ENCODE peak calls at places on chromosome 1, in four cellular contexts. B is RWPE1, P is WTC11, H is mesothelial cell of epicardium. Z is an unnamed sample.

GRCh38 chr1:17943506-17943905 is 164.1 kb upstream of the IGSF21 start:
- DNase-seq in B (no peak), P (no peak), H (no peak), Z (no peak)

GRCh38 chr1:166129006-166129405 is 37.8 kb downstream of the FAM78B start:
- DNase-seq in B (no peak), P (no peak), H (no peak), Z (no peak)

GRCh38 chr1:8137406-8138244 is 111.5 kb upstream of the ERRFI1 start:
- DNase-seq in B (peak), P (no peak), H (no peak), Z (no peak)

GRCh38 chr1:15953294-15953771 is 22.6 kb downstream of the ZBTB17 start:
- DNase-seq in B (no peak), P (no peak), H (no peak), Z (no peak)

GRCh38 chr1:192652159-192652558 is 16.2 kb downstream of the RGS13 start:
- DNase-seq in B (no peak), P (no peak), H (no peak), Z (no peak)

GRCh38 chr1:3869751-3870301 is 12.6 kb downstream of the DFFB start:
- DNase-seq in B (no peak), P (no peak), H (no peak), Z (no peak)

GRCh38 chr1:15007368-15007767 is 146.2 kb upstream of the TMEM51 start:
- DNase-seq in B (no peak), P (no peak), H (no peak), Z (no peak)

GRCh38 chr1:32892368-32893197 is 6.3 kb downstream of the HPCA start:
- DNase-seq in B (peak), P (peak), H (peak), Z (no peak)

GRCh38 chr1:31771891-31772668 is 7.9 kb upstream of the ADGRB2 start:
- DNase-seq in B (peak), P (no peak), H (no peak), Z (no peak)

DNA sequence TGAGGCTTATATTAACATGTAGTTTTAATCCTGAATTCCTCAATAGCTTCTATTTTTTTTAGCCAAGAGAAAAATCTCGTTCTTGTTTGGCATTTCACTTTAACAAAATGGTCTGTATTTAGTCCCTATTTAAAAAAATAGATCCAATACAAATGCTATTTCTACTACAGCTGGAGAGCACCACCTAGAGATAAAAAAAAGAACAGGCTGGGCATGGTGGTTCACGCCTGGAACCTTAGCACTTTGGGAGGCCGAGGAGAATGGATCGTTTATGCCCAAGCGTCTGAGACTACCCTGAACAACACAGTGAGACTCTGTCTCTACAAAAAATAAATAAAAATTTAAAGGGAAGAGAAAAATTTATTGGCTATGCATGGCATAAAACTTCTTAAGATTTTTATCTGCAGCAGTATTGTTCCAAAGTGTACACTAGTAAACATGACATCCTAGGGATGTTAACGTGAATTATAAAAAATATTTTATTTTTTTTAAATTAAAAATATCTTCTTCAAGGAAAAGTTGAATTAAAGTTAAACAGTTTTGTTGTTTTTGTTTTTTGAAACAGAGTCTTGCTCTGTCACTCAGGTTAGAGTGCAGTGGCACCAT is 4.4 kb downstream of the ST7L start:
- DNase-seq in B (no peak), P (no peak), H (no peak), Z (no peak)
- TF ChIP-seq CTCF in B (peak), P (no peak), H (peak), Z (no peak)

GRCh38 chr1:36542962-36543515 is 60.3 kb upstream of the CSF3R start:
- DNase-seq in B (no peak), P (peak), H (no peak), Z (no peak)
- TF ChIP-seq CTCF in B (no peak), P (no peak), H (no peak), Z (no peak)

GRCh38 chr1:81756872-81757271 is 43.9 kb upstream of the ADGRL2 start:
- DNase-seq in B (no peak), P (no peak), H (no peak), Z (no peak)

GRCh38 chr1:81757398-81758020 is 43.2 kb upstream of the ADGRL2 start:
- DNase-seq in B (no peak), P (no peak), H (no peak), Z (no peak)

GRCh38 chr1:81758213-81758612 is 42.5 kb upstream of the ADGRL2 start:
- DNase-seq in B (no peak), P (no peak), H (no peak), Z (no peak)

DNA sequence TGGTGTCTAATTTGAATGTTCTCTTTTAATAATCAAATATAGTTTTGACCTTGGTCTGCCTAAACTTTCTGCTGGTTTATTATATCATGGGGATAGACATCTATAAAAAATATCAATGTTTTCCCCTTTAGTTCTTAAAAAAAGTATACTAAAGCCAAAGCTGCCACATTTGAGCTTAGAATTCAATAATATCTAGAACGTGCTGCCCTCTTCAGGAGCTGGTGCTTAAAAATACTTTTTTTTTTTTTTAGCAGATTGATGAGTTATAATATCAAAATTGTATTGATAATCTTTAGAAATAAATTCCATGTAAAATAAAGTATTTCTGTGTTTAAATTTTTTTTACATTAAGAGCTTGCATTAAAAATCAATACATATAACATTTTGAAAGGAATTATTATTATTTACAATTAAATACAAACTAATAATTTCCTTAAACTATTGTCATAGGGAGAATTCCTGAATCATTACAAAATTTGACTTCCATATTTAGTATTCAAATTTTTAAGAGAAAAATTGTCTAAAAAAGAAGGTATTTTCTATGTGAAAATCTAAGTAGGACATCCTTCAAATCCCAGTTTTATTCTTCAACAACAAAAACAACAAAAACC is 40.1 kb upstream of the ADGRL2 start:
- DNase-seq in B (no peak), P (no peak), H (no peak), Z (no peak)
- TF ChIP-seq CTCF in B (peak), P (no peak), H (no peak), Z (no peak)

GRCh38 chr1:179601093-179601492 is 9.5 kb downstream of the TDRD5 start:
- DNase-seq in B (no peak), P (no peak), H (no peak), Z (no peak)

GRCh38 chr1:179598631-179599030 is 7.0 kb downstream of the TDRD5 start:
- DNase-seq in B (no peak), P (no peak), H (no peak), Z (no peak)

GRCh38 chr1:179599623-179600249 is 8.1 kb downstream of the TDRD5 start:
- DNase-seq in B (no peak), P (no peak), H (no peak), Z (no peak)
- TF ChIP-seq CTCF in B (peak), P (peak), H (peak), Z (no peak)

Z was measured in omental fat pad.